ENCODE peak calls at places on chromosome X, in four cellular contexts. X, D, B and T are unnamed samples.

GRCh38 chrX:109600114-109600710 is 24.8 kb downstream of the KCNE5 start:
- DNase-seq in B (no peak), X (no peak), D (no peak), T (no peak)

GRCh38 chrX:116111497-116111896 is 59.0 kb upstream of the AGTR2 start:
- DNase-seq in D (no peak), X (no peak), B (no peak), T (no peak)

GRCh38 chrX:119145241-119145653 is 17.6 kb upstream of the KIAA1210 start:
- DNase-seq in B (no peak), D (no peak), X (peak; percentile 5), T (no peak)

GRCh38 chrX:314049-314448 is 4.5 kb downstream of the GTPBP6 start:
- DNase-seq in D (peak; percentile 46), B (no peak), X (no peak), T (no peak)

GRCh38 chrX:121093011-121093410 is 45.6 kb downstream of the GLUD2 start:
- DNase-seq in B (no peak), D (no peak), X (no peak), T (no peak)

GRCh38 chrX:48490661-48491060 is 14.7 kb downstream of the FTSJ1 start:
- DNase-seq in B (no peak), D (no peak), X (no peak), T (no peak)

GRCh38 chrX:47530054-47530453 is 31.0 kb upstream of the ARAF start:
- DNase-seq in B (no peak), D (no peak), X (no peak), T (no peak)

GRCh38 chrX:57929373-57929772 is 19.1 kb upstream of the ZXDA start:
- DNase-seq in X (no peak), B (no peak), D (no peak), T (no peak)

GRCh38 chrX:75038925-75039324 is 113.7 kb upstream of the NEXMIF start:
- DNase-seq in X (no peak), B (peak; percentile 1), D (no peak), T (no peak)

GRCh38 chrX:150037041-150037440 is 98.8 kb upstream of the EOLA2 start:
- DNase-seq in D (no peak), B (no peak), X (no peak), T (no peak)

GRCh38 chrX:108198420-108198819 is 106.8 kb downstream of the ATG4A start:
- DNase-seq in B (peak; percentile 29), X (no peak), D (no peak), T (no peak)

GRCh38 chrX:111431007-111431406 is 19.0 kb upstream of the DCX start:
- DNase-seq in B (no peak), X (no peak), D (no peak), T (no peak)

GRCh38 chrX:53280703-53281320 is 572 bp downstream of the IQSEC2 start:
- DNase-seq in D (no peak), X (peak; percentile 56), B (peak; percentile 47), T (no peak)

GRCh38 chrX:63349307-63349706 is 1.8 kb downstream of the SPIN4 start:
- DNase-seq in X (no peak), D (no peak), B (no peak), T (no peak)

GRCh38 chrX:77009691-77010090 is 437.5 kb upstream of the FGF16 start:
- DNase-seq in X (no peak), B (peak; percentile 24), D (no peak), T (no peak)

GRCh38 chrX:68498508-68499379 is at the start of gene YIPF6:
- DNase-seq in X (peak; percentile 59), B (peak; percentile 51), D (peak; percentile 87), T (peak; percentile 36)

GRCh38 chrX:38636949-38637819 is 75.8 kb downstream of the TSPAN7 start:
- DNase-seq in B (no peak), X (no peak), D (no peak), T (no peak)

GRCh38 chrX:131923614-131924250 is 99.4 kb upstream of the STK26 start:
- DNase-seq in B (no peak), X (no peak), D (no peak), T (no peak)

GRCh38 chrX:38796926-38797325 is 4.3 kb upstream of the MID1IP1 start:
- DNase-seq in B (no peak), X (no peak), D (no peak), T (no peak)

GRCh38 chrX:123217077-123217476 is 33.0 kb downstream of the GRIA3 start:
- DNase-seq in B (peak; percentile 5), D (no peak), X (no peak), T (no peak)

GRCh38 chrX:6985537-6985936 is 162.0 kb upstream of the STS start:
- DNase-seq in B (no peak), X (no peak), D (no peak), T (no peak)

GRCh38 chrX:103254171-103254824 is 657 bp downstream of the TCEAL8 start:
- DNase-seq in X (peak; percentile 22), B (peak; percentile 16), D (peak; percentile 65), T (no peak)

GRCh38 chrX:87634361-87634760 is 116.8 kb downstream of the KLHL4 start:
- DNase-seq in D (no peak), X (no peak), B (no peak), T (no peak)

GRCh38 chrX:110983024-110983423 is 113.0 kb upstream of the PAK3 start:
- DNase-seq in X (no peak), B (no peak), D (no peak), T (no peak)

GRCh38 chrX:135520022-135520552 is 373 bp upstream of the INTS6L start:
- DNase-seq in B (peak; percentile 10), D (no peak), X (no peak), T (no peak)

GRCh38 chrX:137427061-137427778 is 138.7 kb upstream of the ZIC3 start:
- DNase-seq in D (no peak), X (no peak), B (no peak), T (no peak)

GRCh38 chrX:40171513-40172168 is 73.9 kb upstream of the BCOR start:
- DNase-seq in B (no peak), D (no peak), X (no peak), T (no peak)

GRCh38 chrX:40938418-40938817 is 146.8 kb upstream of the USP9X start:
- DNase-seq in B (peak; percentile 64), D (no peak), X (no peak), T (no peak)

GRCh38 chrX:103919336-103919682 is 43.1 kb upstream of the TMSB15B start:
- DNase-seq in X (peak; percentile 7), D (no peak), B (peak; percentile 8), T (no peak)

GRCh38 chrX:23235051-23235450 is 99.6 kb upstream of the PTCHD1 start:
- DNase-seq in X (no peak), B (no peak), D (no peak), T (no peak)

GRCh38 chrX:17591741-17592110 is 145.6 kb upstream of the SCML1 start:
- DNase-seq in B (peak; percentile 67), X (no peak), D (no peak), T (no peak)

GRCh38 chrX:153400146-153401132 is 711 bp downstream of the PNMA6E start:
- DNase-seq in D (peak; percentile 64), B (no peak), X (no peak), T (no peak)

GRCh38 chrX:109714340-109714958 is 18.6 kb downstream of the ACSL4 start:
- DNase-seq in X (no peak), B (peak; percentile 84), D (no peak), T (no peak)

GRCh38 chrX:112614640-112615039 is 65.1 kb downstream of the LHFPL1 start:
- DNase-seq in B (no peak), X (no peak), D (no peak), T (no peak)

GRCh38 chrX:101682723-101683122 is 23.1 kb upstream of the ARMCX2 start:
- DNase-seq in X (no peak), D (no peak), B (peak; percentile 19), T (no peak)

GRCh38 chrX:53084863-53085262 is 2.7 kb downstream of the TSPYL2 start:
- DNase-seq in D (no peak), X (no peak), B (no peak), T (no peak)

DNA sequence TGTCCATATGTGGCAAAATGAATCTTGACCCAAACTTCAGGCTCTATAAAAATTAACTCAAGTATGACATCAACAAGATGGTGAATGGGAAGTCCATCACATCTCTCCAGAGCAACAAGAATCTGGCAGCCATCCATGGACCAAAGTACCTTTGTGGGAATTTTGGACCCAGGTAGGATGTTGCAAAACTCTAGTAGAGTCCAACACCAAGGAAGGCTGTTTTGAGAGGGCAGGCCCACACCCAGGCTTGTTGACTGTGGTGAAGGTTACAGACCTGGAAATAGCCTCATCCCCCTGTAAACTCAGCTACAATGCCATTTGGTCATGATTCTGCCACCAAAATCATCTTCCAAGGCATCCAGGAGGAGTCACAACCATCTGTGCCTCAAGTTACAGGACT is 12.9 kb downstream of the DGAT2L6 start:
- DNase-seq in B (no peak), X (no peak), D (no peak), T (no peak)
- TF ChIP-seq CTCF in B (no peak), X (no peak), D (no peak), T (no peak)

DNA sequence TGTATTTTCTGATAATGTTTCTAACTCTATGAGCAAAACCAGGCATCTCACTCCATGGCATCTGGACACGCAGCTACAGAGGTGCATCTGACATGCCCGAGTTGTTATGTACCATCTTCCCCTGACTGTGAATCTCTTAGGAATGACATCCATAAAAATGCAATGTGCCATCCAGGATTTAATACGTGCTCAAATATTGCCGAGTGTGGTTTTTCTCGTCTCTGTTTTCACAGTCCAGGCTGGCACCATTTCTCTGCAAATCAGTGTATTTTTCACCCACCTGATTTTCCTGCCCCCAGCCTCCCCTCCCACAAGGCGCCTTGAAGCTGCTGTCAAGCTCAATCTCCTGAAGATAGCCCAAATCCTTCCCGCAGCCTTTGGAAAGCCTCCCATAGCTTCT is 154.6 kb downstream of the DHRSX start:
- DNase-seq in X (no peak), B (no peak), D (no peak), T (no peak)
- TF ChIP-seq CTCF in X (no peak), B (no peak), D (no peak), T (no peak)

GRCh38 chrX:43953218-43953617 is 20.0 kb downstream of the NDP start:
- DNase-seq in B (no peak), D (no peak), X (no peak), T (no peak)

GRCh38 chrX:43949669-43950068 is 23.5 kb downstream of the NDP start:
- DNase-seq in B (no peak), D (peak; percentile 44), X (peak; percentile 5), T (peak; percentile 38)
- TF ChIP-seq CTCF in B (peak; percentile 64), D (peak; percentile 34), X (peak; percentile 36), T (peak; percentile 32)

GRCh38 chrX:19040373-19040772 is 56.5 kb upstream of the PHKA2 start:
- DNase-seq in D (no peak), X (no peak), B (no peak), T (no peak)
- TF ChIP-seq CTCF in D (no peak), X (no peak), B (no peak), T (peak; percentile 64)

GRCh38 chrX:72026341-72027023 is 105.2 kb downstream of the RTL5 start:
- DNase-seq in X (no peak), D (no peak), B (no peak), T (no peak)
- TF ChIP-seq CTCF in X (no peak), D (no peak), B (no peak), T (no peak)

DNA sequence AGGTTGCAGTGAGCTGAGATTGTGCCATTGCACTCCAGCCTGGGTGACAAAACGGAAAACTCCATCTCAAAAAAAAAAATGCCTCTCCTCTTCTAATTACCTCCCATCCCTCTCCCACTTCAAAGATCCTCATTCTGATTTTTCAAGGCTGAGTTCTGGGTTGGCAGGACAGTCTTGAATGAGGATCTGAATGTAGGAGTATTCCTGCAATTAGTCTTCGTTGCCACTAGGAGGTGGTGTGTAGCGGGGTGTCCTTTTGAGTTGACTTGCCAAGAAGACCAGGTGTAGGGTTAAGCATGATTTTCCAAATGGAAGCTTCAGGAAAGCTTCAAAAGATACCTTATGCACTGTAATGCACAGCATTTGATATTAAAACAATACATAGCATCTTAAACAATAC is 169.9 kb downstream of the ASMT start:
- DNase-seq in D (no peak), B (no peak), X (no peak), T (no peak)
- TF ChIP-seq CTCF in D (no peak), B (no peak), X (no peak), T (peak; percentile 13)

GRCh38 chrX:95071621-95072020 is 1397.6 kb downstream of the FAM133A start:
- DNase-seq in B (no peak), D (no peak), X (no peak), T (no peak)
- TF ChIP-seq CTCF in B (no peak), D (no peak), X (no peak), T (no peak)